ENCODE peak calls at places on chromosomes 13 and 19, in four cellular contexts. S, Z, A and K are unnamed samples.

GRCh38 chr13:20353973-20354372 is 121.9 kb upstream of the GJB6 start:
- DNase-seq in S (no peak), A (no peak), Z (no peak), K (no peak)

GRCh38 chr19:16281743-16282142 is 42.9 kb upstream of the KLF2 start:
- DNase-seq in S (no peak), A (no peak), Z (no peak), K (no peak)

GRCh38 chr19:3606174-3606689 is 443 bp downstream of the TBXA2R start:
- DNase-seq in S (peak; percentile 61), A (peak; percentile 67), Z (no peak), K (no peak)

GRCh38 chr19:31503211-31503610 is 154.0 kb upstream of the TSHZ3 start:
- DNase-seq in Z (no peak), S (no peak), A (no peak), K (no peak)

GRCh38 chr13:62205273-62205672 is 789.6 kb upstream of the PCDH20 start:
- DNase-seq in A (no peak), Z (no peak), S (no peak), K (no peak)

GRCh38 chr19:38837304-38837626 is 5.7 kb upstream of the ECH1 start:
- DNase-seq in Z (no peak), S (no peak), A (no peak), K (no peak)

GRCh38 chr13:35978607-35979316 is 152.4 kb downstream of the DCLK1 start:
- DNase-seq in A (peak; percentile 35), Z (peak; percentile 7), S (no peak), K (no peak)

GRCh38 chr13:95676100-95676774 is 702 bp upstream of the DNAJC3 start:
- DNase-seq in A (peak; percentile 58), Z (peak; percentile 35), S (no peak), K (no peak)

GRCh38 chr13:32537580-32538233 is 888 bp downstream of the N4BP2L2 start:
- DNase-seq in Z (no peak), A (peak; percentile 7), S (peak; percentile 61), K (peak; percentile 19)

GRCh38 chr19:3243851-3244700 is 19.6 kb downstream of the CELF5 start:
- DNase-seq in A (peak; percentile 21), S (peak; percentile 32), Z (peak; percentile 47), K (no peak)

GRCh38 chr19:15536350-15536749 is 28.0 kb downstream of the CYP4F22 start:
- DNase-seq in A (no peak), S (no peak), Z (no peak), K (no peak)

GRCh38 chr13:20567881-20568528 is 1.0 kb downstream of the IFT88 start:
- DNase-seq in Z (no peak), A (no peak), S (peak; percentile 28), K (no peak)

GRCh38 chr13:31997641-31998040 is 33.9 kb upstream of the FRY start:
- DNase-seq in Z (no peak), A (no peak), S (no peak), K (no peak)

GRCh38 chr13:44198826-44199225 is 174.8 kb upstream of the SERP2 start:
- DNase-seq in S (no peak), A (no peak), Z (no peak), K (no peak)

GRCh38 chr13:112737329-112737728 is 47.5 kb downstream of the ATP11A start:
- DNase-seq in S (no peak), A (no peak), Z (no peak), K (no peak)

GRCh38 chr13:29136341-29136740 is 316.2 kb downstream of the MTUS2 start:
- DNase-seq in A (no peak), S (no peak), Z (no peak), K (no peak)

GRCh38 chr13:44837250-44837649 is 152.0 kb downstream of the NUFIP1 start:
- DNase-seq in Z (no peak), A (no peak), S (no peak), K (no peak)

GRCh38 chr19:10735741-10736140 is 17.9 kb downstream of the DNM2 start:
- DNase-seq in A (no peak), S (no peak), Z (no peak), K (no peak)
- H3K4me1 ChIP-seq in A (peaks cover 60% of the 10 kb centered on the region), S (peaks cover 2% of the 10 kb centered on the region), Z (peaks cover 49% of the 10 kb centered on the region), K (peaks cover 8% of the 10 kb centered on the region)

DNA sequence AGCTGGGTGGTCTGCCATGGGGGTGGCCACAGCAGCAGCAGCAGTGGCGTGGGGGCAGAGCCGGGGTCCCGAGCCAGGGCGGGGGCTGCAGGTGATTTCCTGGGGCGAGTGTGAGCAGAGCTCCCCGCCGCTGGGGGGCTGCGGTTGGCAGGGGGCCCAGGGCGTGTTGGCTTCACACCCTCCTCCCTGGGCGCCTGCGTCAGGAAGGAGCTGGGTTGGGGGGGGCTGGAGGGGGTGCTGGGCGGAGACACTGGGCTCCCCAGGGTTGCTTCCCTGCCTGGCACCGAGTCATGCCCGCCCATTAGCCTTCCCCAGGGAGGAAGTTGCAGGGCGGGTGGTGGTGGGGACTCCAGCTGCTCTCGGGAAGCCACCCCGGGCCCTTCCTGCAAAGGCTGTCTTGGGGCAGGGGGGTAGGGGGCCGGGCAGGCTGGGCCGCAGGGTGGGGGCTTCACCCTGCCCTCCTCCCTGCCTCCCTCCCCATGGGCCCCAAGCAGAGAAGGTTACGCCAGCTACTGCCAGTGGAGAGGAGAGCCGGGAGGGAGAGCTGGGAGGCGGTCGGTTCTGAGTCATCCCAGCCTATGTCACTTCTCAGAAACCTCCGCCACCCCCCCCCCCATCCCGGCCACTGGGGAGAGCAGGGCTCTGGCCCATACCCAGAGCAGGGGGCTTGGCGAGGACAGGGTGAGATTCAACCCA is 4.6 kb downstream of the MIDN start:
- DNase-seq in Z (peak; percentile 77), A (peak; percentile 94), S (peak; percentile 90), K (peak; percentile 73)
- H3K4me3 ChIP-seq in Z (no peak overlapping the region), A (no peak overlapping the region), S (peak overlapping the region; percentile 65), K (peak overlapping the region; percentile 96)

GRCh38 chr19:34187011-34187410 is 14.7 kb downstream of the LSM14A start:
- DNase-seq in A (no peak), Z (no peak), S (no peak), K (no peak)

GRCh38 chr19:34188388-34188787 is 16.1 kb downstream of the LSM14A start:
- DNase-seq in A (no peak), Z (no peak), S (no peak), K (no peak)

GRCh38 chr19:34189917-34190425 is 17.7 kb downstream of the LSM14A start:
- DNase-seq in Z (no peak), A (no peak), S (no peak), K (no peak)

GRCh38 chr19:34191355-34191962 is 19.2 kb downstream of the LSM14A start:
- DNase-seq in Z (no peak), S (no peak), A (no peak), K (no peak)

DNA sequence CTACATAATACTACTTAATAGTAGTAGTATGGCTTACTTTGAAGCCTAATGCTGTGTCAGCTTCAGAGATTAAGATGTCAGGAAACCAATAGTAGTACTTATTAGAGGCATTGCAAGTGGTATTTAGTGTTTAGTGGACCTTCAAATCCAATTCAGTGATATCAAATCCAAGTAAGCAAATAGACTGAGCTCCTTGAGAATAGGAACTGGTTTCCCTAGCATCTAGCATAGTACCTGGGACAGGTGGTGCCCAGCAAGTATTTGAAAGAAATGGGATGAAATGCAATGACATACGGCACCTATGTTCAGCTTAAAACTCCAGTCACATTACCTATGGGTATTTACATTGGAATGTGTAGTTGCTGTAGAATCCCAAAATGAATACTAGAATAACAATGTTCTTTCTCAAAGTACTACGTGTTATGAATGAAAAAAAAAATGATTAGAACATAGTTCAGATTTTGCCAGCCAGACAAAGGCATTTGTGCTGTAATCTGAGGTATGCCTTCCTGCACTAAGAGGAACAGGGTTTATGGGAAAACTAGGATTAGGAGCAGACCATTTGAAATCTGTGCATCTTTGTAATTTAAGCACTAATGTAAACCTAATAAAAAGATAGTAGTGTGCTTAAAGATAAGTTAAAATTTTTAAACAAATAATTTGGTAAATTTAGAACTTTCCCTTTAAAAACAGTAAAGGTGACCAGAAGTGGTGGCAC is 17.1 kb downstream of the LSM14A start:
- DNase-seq in Z (no peak), A (no peak), S (no peak), K (no peak)
- H3K27ac ChIP-seq in Z (no peak overlapping the region), A (no peak overlapping the region), S (no peak overlapping the region), K (no peak overlapping the region)

GRCh38 chr19:47376589-47377144 is 27.6 kb downstream of the DHX34 start:
- DNase-seq in A (no peak), S (no peak), Z (no peak), K (no peak)

GRCh38 chr19:47377208-47377701 is 28.1 kb downstream of the DHX34 start:
- DNase-seq in Z (no peak), S (no peak), A (peak; percentile 35), K (no peak)

GRCh38 chr19:47379398-47379938 is 30.4 kb downstream of the DHX34 start:
- DNase-seq in Z (no peak), A (no peak), S (no peak), K (no peak)

GRCh38 chr19:47378246-47378645 is 29.1 kb downstream of the DHX34 start:
- DNase-seq in Z (no peak), S (no peak), A (no peak), K (no peak)

GRCh38 chr19:47377801-47378200 is 28.7 kb downstream of the DHX34 start:
- DNase-seq in A (peak; percentile 15), Z (no peak), S (no peak), K (no peak)
- H3K4me1 ChIP-seq in A (no peaks in the 10 kb centered on the region), Z (peaks cover 13% of the 10 kb centered on the region), S (no peaks in the 10 kb centered on the region), K (peaks cover 7% of the 10 kb centered on the region)

GRCh38 chr19:54026656-54027055 is 35.2 kb downstream of the CACNG6 start:
- DNase-seq in A (no peak), S (no peak), Z (no peak), K (no peak)

GRCh38 chr19:54029930-54030490 is 33.7 kb downstream of the VSTM1 start:
- DNase-seq in S (peak; percentile 19), Z (peak; percentile 40), A (peak; percentile 59), K (peak; percentile 37)

GRCh38 chr19:54035215-54036178 is 28.2 kb downstream of the VSTM1 start:
- DNase-seq in Z (no peak), A (no peak), S (no peak), K (no peak)

GRCh38 chr19:54030895-54031586 is 32.7 kb downstream of the VSTM1 start:
- DNase-seq in A (no peak), S (no peak), Z (no peak), K (no peak)
- H3K4me3 ChIP-seq in A (no peak overlapping the region), S (no peak overlapping the region), Z (no peak overlapping the region), K (no peak overlapping the region)

DNA sequence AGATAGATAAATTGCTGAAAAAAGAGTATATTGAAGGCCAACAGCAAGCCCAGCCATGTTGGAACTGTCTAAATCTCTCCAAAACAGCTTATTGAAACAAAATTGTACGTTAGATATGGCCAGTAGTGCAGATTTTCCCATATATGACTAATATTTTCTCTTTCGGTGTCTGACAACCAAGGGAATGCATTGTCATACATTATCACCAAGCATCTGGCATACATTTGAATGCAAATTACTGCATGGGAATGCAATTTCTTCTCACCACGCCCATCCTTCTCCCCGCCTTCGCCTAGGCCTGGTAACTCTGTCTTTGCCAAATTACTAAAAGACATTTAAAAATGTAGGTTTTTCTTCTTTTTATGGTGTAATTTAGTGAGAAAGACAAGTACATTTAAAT is 32.5 kb upstream of the IRS2 start:
- DNase-seq in Z (no peak), A (no peak), S (no peak), K (no peak)
- H3K27ac ChIP-seq in Z (no peak overlapping the region), A (no peak overlapping the region), S (no peak overlapping the region), K (no peak overlapping the region)

DNA sequence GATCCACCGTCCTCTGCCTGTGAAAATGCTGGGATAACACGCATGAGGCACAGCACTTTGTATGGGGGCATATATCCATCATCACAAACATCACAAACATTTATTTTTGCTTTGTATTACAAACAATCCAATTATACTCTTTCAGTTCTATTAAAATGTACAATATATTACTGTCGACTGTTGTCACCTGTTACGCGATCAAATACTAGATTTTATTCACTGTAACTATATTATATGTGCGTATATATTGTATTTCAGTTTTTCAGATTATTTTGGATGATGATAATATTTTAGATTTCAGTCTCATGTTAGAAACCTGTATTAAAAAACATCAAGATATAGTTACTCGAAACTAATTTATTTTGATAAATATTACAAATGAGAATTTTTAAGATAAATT is 998.3 kb downstream of the EFNB2 start:
- DNase-seq in Z (no peak), S (no peak), A (no peak), K (no peak)
- H3K4me1 ChIP-seq in Z (no peaks in the 10 kb centered on the region), S (no peaks in the 10 kb centered on the region), A (no peaks in the 10 kb centered on the region), K (no peaks in the 10 kb centered on the region)